ENCODE peak calls at places on chromosomes 2 and 18, in six cellular contexts. One of them, this sample, is unnamed.

GRCh38 chr18:78293516-78293915 is 686.1 kb upstream of the SALL3 start:
- DNase-seq in Daoy: peak
- DNase-seq in H9: no peak
- DNase-seq in GM18507: no peak
- DNase-seq in cardiac fibroblast: no peak
- DNase-seq in HCEC 1CT: no peak
- DNase-seq in this sample: no peak

GRCh38 chr2:237418300-237418699 is 4.3 kb upstream of the COL6A3 start:
- DNase-seq in Daoy: no peak
- DNase-seq in H9: no peak
- DNase-seq in GM18507: no peak
- DNase-seq in cardiac fibroblast: peak
- DNase-seq in HCEC 1CT: no peak
- DNase-seq in this sample: no peak

GRCh38 chr18:45667056-45667455 is 51.8 kb downstream of the SLC14A2 start:
- DNase-seq in Daoy: no peak
- DNase-seq in H9: no peak
- DNase-seq in GM18507: no peak
- DNase-seq in cardiac fibroblast: no peak
- DNase-seq in HCEC 1CT: no peak
- DNase-seq in this sample: peak

GRCh38 chr2:143905587-143905986 is 614.3 kb downstream of the ZEB2 start:
- DNase-seq in Daoy: no peak
- DNase-seq in H9: no peak
- DNase-seq in GM18507: no peak
- DNase-seq in cardiac fibroblast: no peak
- DNase-seq in HCEC 1CT: no peak
- DNase-seq in this sample: no peak

GRCh38 chr2:28395334-28396061 is 2.8 kb downstream of the FOSL2 start:
- DNase-seq in Daoy: peak
- DNase-seq in H9: no peak
- DNase-seq in GM18507: no peak
- DNase-seq in cardiac fibroblast: peak
- DNase-seq in HCEC 1CT: peak
- DNase-seq in this sample: no peak

GRCh38 chr2:174969091-174969734 is 36.0 kb downstream of the CHN1 start:
- DNase-seq in Daoy: no peak
- DNase-seq in H9: no peak
- DNase-seq in GM18507: no peak
- DNase-seq in cardiac fibroblast: no peak
- DNase-seq in HCEC 1CT: no peak
- DNase-seq in this sample: no peak

GRCh38 chr2:241799522-241800197 is 9.3 kb upstream of the NEU4 start:
- DNase-seq in Daoy: no peak
- DNase-seq in H9: no peak
- DNase-seq in GM18507: no peak
- DNase-seq in cardiac fibroblast: no peak
- DNase-seq in HCEC 1CT: no peak
- DNase-seq in this sample: no peak

GRCh38 chr18:31553800-31554199 is 37.9 kb upstream of the TTR start:
- DNase-seq in Daoy: peak
- DNase-seq in H9: peak
- DNase-seq in GM18507: no peak
- DNase-seq in cardiac fibroblast: no peak
- DNase-seq in HCEC 1CT: no peak
- DNase-seq in this sample: no peak

GRCh38 chr18:74918276-74918675 is 290.7 kb downstream of the PTGR3 start:
- DNase-seq in Daoy: no peak
- DNase-seq in H9: no peak
- DNase-seq in GM18507: no peak
- DNase-seq in cardiac fibroblast: no peak
- DNase-seq in HCEC 1CT: no peak
- DNase-seq in this sample: no peak

GRCh38 chr2:133500967-133501366 is 67.3 kb downstream of the NCKAP5 start:
- DNase-seq in Daoy: no peak
- DNase-seq in H9: no peak
- DNase-seq in GM18507: no peak
- DNase-seq in cardiac fibroblast: no peak
- DNase-seq in HCEC 1CT: no peak
- DNase-seq in this sample: no peak

GRCh38 chr18:75923169-75923568 is 495.7 kb upstream of the SMIM21 start:
- DNase-seq in Daoy: peak
- DNase-seq in H9: no peak
- DNase-seq in GM18507: no peak
- DNase-seq in cardiac fibroblast: peak
- DNase-seq in HCEC 1CT: no peak
- DNase-seq in this sample: no peak

GRCh38 chr2:71860381-71860926 is 287.2 kb downstream of the CYP26B1 start:
- DNase-seq in Daoy: no peak
- DNase-seq in H9: no peak
- DNase-seq in GM18507: no peak
- DNase-seq in cardiac fibroblast: no peak
- DNase-seq in HCEC 1CT: no peak
- DNase-seq in this sample: no peak

GRCh38 chr2:18831916-18832510 is 242.6 kb upstream of the NT5C1B start:
- DNase-seq in Daoy: peak
- DNase-seq in H9: no peak
- DNase-seq in GM18507: no peak
- DNase-seq in cardiac fibroblast: no peak
- DNase-seq in HCEC 1CT: no peak
- DNase-seq in this sample: no peak

GRCh38 chr2:98485453-98485755 is 40.7 kb downstream of the INPP4A start:
- DNase-seq in Daoy: no peak
- DNase-seq in H9: no peak
- DNase-seq in GM18507: no peak
- DNase-seq in cardiac fibroblast: no peak
- DNase-seq in HCEC 1CT: no peak
- DNase-seq in this sample: no peak

GRCh38 chr18:3906072-3906471 is 456.1 kb downstream of the TGIF1 start:
- DNase-seq in Daoy: no peak
- DNase-seq in H9: no peak
- DNase-seq in GM18507: peak
- DNase-seq in cardiac fibroblast: no peak
- DNase-seq in HCEC 1CT: no peak
- DNase-seq in this sample: no peak

This sample was measured in NCI-H2171.